ENCODE peak calls at places on chromosomes 12 and 14, in five cellular contexts. U is activated CD8-positive, alpha-beta memory T cell treated with anti-CD3 and anti-CD28 coated beads for 4 hours; W is T-helper 1 cell; Y is HT1080; S is stimulated activated CD4-positive, alpha-beta T cell treated with anti-CD3 and anti-CD28 coated beads, Interleukin-2, amount 100 ng/mL, for 24 hours. B is an unnamed sample.

GRCh38 chr14:91897121-91897701 is 29.9 kb upstream of the TC2N start:
- DNase-seq in U (no peak), W (no peak), Y (no peak), S (no peak), B (no peak)

GRCh38 chr12:47887529-47887928 is 17.3 kb downstream of the VDR start:
- DNase-seq in U (no peak), W (no peak), Y (no peak), S (no peak), B (no peak)

GRCh38 chr14:77314043-77314442 is 6.6 kb downstream of the POMT2 start:
- DNase-seq in U (no peak), W (no peak), Y (peak), S (no peak), B (peak)

GRCh38 chr12:99752740-99753139 is 105.2 kb downstream of the GARIN6 start:
- DNase-seq in U (no peak), W (no peak), Y (no peak), S (no peak), B (no peak)

GRCh38 chr14:93752980-93753561 is 35.2 kb downstream of the PRIMA1 start:
- DNase-seq in U (no peak), W (no peak), Y (no peak), S (no peak), B (no peak)

GRCh38 chr12:124445121-124445718 is 122.2 kb downstream of the NCOR2 start:
- DNase-seq in U (no peak), W (no peak), Y (no peak), S (no peak), B (no peak)

GRCh38 chr12:45336331-45336730 is 120.4 kb downstream of the ANO6 start:
- DNase-seq in U (no peak), W (no peak), Y (peak), S (no peak), B (peak)

GRCh38 chr12:51920046-51920445 is 12.7 kb downstream of the ACVRL1 start:
- DNase-seq in U (no peak), W (no peak), Y (no peak), S (no peak), B (no peak)

GRCh38 chr12:15757553-15758255 is 31.5 kb downstream of the EPS8 start:
- DNase-seq in U (no peak), W (no peak), Y (peak), S (no peak), B (peak)

GRCh38 chr12:95143784-95144205 is 70.4 kb upstream of the NR2C1 start:
- DNase-seq in U (no peak), W (no peak), Y (no peak), S (no peak), B (no peak)

GRCh38 chr12:98446716-98447115 is 68.7 kb upstream of the TMPO start:
- DNase-seq in U (no peak), W (no peak), Y (no peak), S (no peak), B (no peak)

GRCh38 chr14:87944987-87945604 is 47.9 kb downstream of the GALC start:
- DNase-seq in U (no peak), W (no peak), Y (peak), S (no peak), B (peak)

GRCh38 chr14:99207456-99207855 is 64.5 kb downstream of the BCL11B start:
- DNase-seq in U (no peak), W (no peak), Y (no peak), S (no peak), B (peak)

GRCh38 chr12:119235352-119235751 is 56.6 kb downstream of the HSPB8 start:
- DNase-seq in U (no peak), W (no peak), Y (no peak), S (no peak), B (no peak)

GRCh38 chr12:13537623-13538022 is 341.1 kb downstream of the EMP1 start:
- DNase-seq in U (no peak), W (no peak), Y (no peak), S (no peak), B (no peak)

GRCh38 chr12:19553177-19553576 is 113.9 kb downstream of the AEBP2 start:
- DNase-seq in U (no peak), W (no peak), Y (no peak), S (no peak), B (no peak)

GRCh38 chr12:42789808-42790760 is 200.5 kb upstream of the PRICKLE1 start:
- DNase-seq in U (no peak), W (no peak), Y (no peak), S (no peak), B (no peak)

GRCh38 chr12:62438098-62438692 is 28.4 kb upstream of the MON2 start:
- DNase-seq in U (peak), W (peak), Y (peak), S (peak), B (peak)

GRCh38 chr12:52005903-52006703 is 643 bp upstream of the TAMALIN start:
- DNase-seq in U (peak), W (no peak), Y (no peak), S (no peak), B (no peak)

GRCh38 chr14:100104523-100105300 is 39.5 kb downstream of the EVL start:
- DNase-seq in U (no peak), W (no peak), Y (peak), S (no peak), B (no peak)

GRCh38 chr12:131850856-131851559 is 22.8 kb downstream of the MMP17 start:
- DNase-seq in U (no peak), W (no peak), Y (no peak), S (no peak), B (peak)

GRCh38 chr12:89280833-89281533 is 71.3 kb downstream of the DUSP6 start:
- DNase-seq in U (no peak), W (no peak), Y (peak), S (no peak), B (no peak)

GRCh38 chr12:94789510-94790225 is 139.3 kb upstream of the TMCC3 start:
- DNase-seq in U (no peak), W (no peak), Y (no peak), S (no peak), B (no peak)

GRCh38 chr14:75985618-75986438 is at the start of gene IFT43:
- DNase-seq in U (peak), W (peak), Y (peak), S (peak), B (peak)

GRCh38 chr14:58701576-58701975 is 63.8 kb downstream of the DACT1 start:
- DNase-seq in U (no peak), W (no peak), Y (no peak), S (no peak), B (no peak)

GRCh38 chr12:105433804-105434203 is 103.3 kb downstream of the C12orf75 start:
- DNase-seq in U (no peak), W (no peak), Y (peak), S (no peak), B (peak)

GRCh38 chr12:76623929-76624328 is 64.4 kb upstream of the OSBPL8 start:
- DNase-seq in U (no peak), W (no peak), Y (peak), S (no peak), B (peak)

GRCh38 chr14:105629886-105630215 is 103.5 kb downstream of the TMEM121 start:
- DNase-seq in U (no peak), W (no peak), Y (no peak), S (no peak), B (no peak)

GRCh38 chr12:57118711-57119271 is 7.6 kb upstream of the STAT6 start:
- DNase-seq in U (no peak), W (no peak), Y (peak), S (no peak), B (peak)

GRCh38 chr12:46777587-46777986 is 48.2 kb downstream of the SLC38A4 start:
- DNase-seq in U (no peak), W (no peak), Y (no peak), S (no peak), B (no peak)

GRCh38 chr14:103871596-103872480 is 24.5 kb upstream of the PPP1R13B start:
- DNase-seq in U (peak), W (peak), Y (no peak), S (peak), B (no peak)

GRCh38 chr12:122322501-122322900 is 56.2 kb upstream of the VPS33A start:
- DNase-seq in U (no peak), W (no peak), Y (peak), S (no peak), B (peak)

GRCh38 chr12:27509032-27509431 is 15.0 kb upstream of the PPFIBP1 start:
- DNase-seq in U (no peak), W (no peak), Y (no peak), S (no peak), B (no peak)

GRCh38 chr12:124284368-124284767 is 10.5 kb upstream of the RFLNA start:
- DNase-seq in U (no peak), W (no peak), Y (no peak), S (no peak), B (no peak)

GRCh38 chr12:114288071-114288470 is 117.9 kb downstream of the TBX5 start:
- DNase-seq in U (no peak), W (no peak), Y (peak), S (no peak), B (no peak)

GRCh38 chr12:67193705-67194104 is 75.5 kb upstream of the CAND1 start:
- DNase-seq in U (no peak), W (peak), Y (peak), S (peak), B (peak)

GRCh38 chr12:104182144-104182543 is 33.4 kb upstream of the TXNRD1 start:
- DNase-seq in U (no peak), W (no peak), Y (peak), S (no peak), B (peak)

GRCh38 chr12:54412348-54412747 is 6.7 kb downstream of the ITGA5 start:
- DNase-seq in U (no peak), W (no peak), Y (no peak), S (no peak), B (no peak)